ENCODE peak calls at places on chromosomes 7 and 10, in five cellular contexts. H is GDM1; Y is activated CD8-positive, alpha-beta memory T cell treated with anti-CD3 and anti-CD28 coated beads, Interleukin-2, amount 10 ng/mL, durations not matched to agents 7 days and 5 days; J is activated T-cell treated with anti-CD3 and anti-CD28 coated beads, Interleukin-2, amount 50 U/mL, for 72 hours; C is GM20000. G is an unnamed sample.

GRCh38 chr7:31028417-31028988 is 23.6 kb upstream of the ADCYAP1R1 start:
- DNase-seq in H (no peak), Y (no peak), J (no peak), C (no peak), G (no peak)

GRCh38 chr7:149833495-149834130 is 4.6 kb upstream of the ZNF862 start:
- DNase-seq in H (no peak), Y (no peak), J (no peak), C (no peak), G (no peak)

GRCh38 chr10:30392564-30392990 is 41.4 kb upstream of the MAP3K8 start:
- DNase-seq in H (peak; percentile 55), Y (peak; percentile 84), J (peak; percentile 79), C (peak; percentile 85), G (peak; percentile 91)

GRCh38 chr10:132469197-132469942 is 68.2 kb upstream of the INPP5A start:
- DNase-seq in H (no peak), Y (no peak), J (no peak), C (no peak), G (peak; percentile 97)

GRCh38 chr7:114901771-114902170 is 20.1 kb upstream of the MDFIC start:
- DNase-seq in H (no peak), Y (no peak), J (no peak), C (no peak), G (no peak)

GRCh38 chr10:132865851-132866600 is 76.3 kb downstream of the CFAP46 start:
- DNase-seq in H (no peak), Y (no peak), J (no peak), C (no peak), G (no peak)

GRCh38 chr7:34430456-34430855 is 227.6 kb upstream of the NPSR1 start:
- DNase-seq in H (no peak), Y (no peak), J (no peak), C (peak; percentile 15), G (peak; percentile 65)

GRCh38 chr10:76453328-76453727 is 1021.9 kb downstream of the LRMDA start:
- DNase-seq in H (no peak), Y (no peak), J (no peak), C (no peak), G (no peak)

GRCh38 chr7:151245360-151246160 is 2.9 kb downstream of the SMARCD3 start:
- DNase-seq in H (no peak), Y (peak; percentile 65), J (peak; percentile 79), C (peak; percentile 92), G (peak; percentile 86)

GRCh38 chr7:3267928-3268690 is 32.9 kb upstream of the SDK1 start:
- DNase-seq in H (no peak), Y (no peak), J (no peak), C (no peak), G (no peak)

G was measured in Karpas-422.